ENCODE peak calls at places on chromosomes 3 and 15, in ten cellular contexts. One of them, this sample, is unnamed.

GRCh38 chr3:62100233-62100989 is 272.9 kb downstream of the FEZF2 start:
- DNase-seq in aorta: no peak
- DNase-seq in body of pancreas: no peak
- DNase-seq in dorsolateral prefrontal cortex: no peak
- DNase-seq in colonic mucosa: no peak
- DNase-seq in breast epithelium: no peak
- DNase-seq in sigmoid colon: no peak
- DNase-seq in fibroblast of lung: no peak
- DNase-seq in tibial nerve: no peak
- DNase-seq in HCT116: no peak
- DNase-seq in this sample: no peak

GRCh38 chr3:171212648-171213047 is 186.1 kb upstream of the SLC2A2 start:
- DNase-seq in aorta: no peak
- DNase-seq in HCT116: no peak
- DNase-seq in colonic mucosa: no peak
- DNase-seq in dorsolateral prefrontal cortex: no peak
- DNase-seq in breast epithelium: no peak
- DNase-seq in body of pancreas: no peak
- DNase-seq in tibial nerve: no peak
- DNase-seq in fibroblast of lung: no peak
- DNase-seq in sigmoid colon: no peak
- DNase-seq in this sample: no peak

GRCh38 chr15:41852736-41853135 is 14.1 kb downstream of the PLA2G4B start:
- DNase-seq in breast epithelium: no peak
- DNase-seq in HCT116: no peak
- DNase-seq in colonic mucosa: no peak
- DNase-seq in tibial nerve: no peak
- DNase-seq in body of pancreas: no peak
- DNase-seq in sigmoid colon: no peak
- DNase-seq in aorta: no peak
- DNase-seq in dorsolateral prefrontal cortex: no peak
- DNase-seq in fibroblast of lung: no peak
- DNase-seq in this sample: no peak

GRCh38 chr15:31828594-31828993 is 201.7 kb upstream of the CHRNA7 start:
- DNase-seq in fibroblast of lung: no peak
- DNase-seq in breast epithelium: no peak
- DNase-seq in body of pancreas: no peak
- DNase-seq in aorta: no peak
- DNase-seq in dorsolateral prefrontal cortex: no peak
- DNase-seq in tibial nerve: no peak
- DNase-seq in HCT116: no peak
- DNase-seq in sigmoid colon: no peak
- DNase-seq in colonic mucosa: no peak
- DNase-seq in this sample: no peak

GRCh38 chr15:65189102-65189740 is 4.1 kb upstream of the CLPX start:
- DNase-seq in HCT116: peak
- DNase-seq in body of pancreas: no peak
- DNase-seq in sigmoid colon: peak
- DNase-seq in dorsolateral prefrontal cortex: no peak
- DNase-seq in colonic mucosa: peak
- DNase-seq in fibroblast of lung: peak
- DNase-seq in breast epithelium: no peak
- DNase-seq in tibial nerve: peak
- DNase-seq in aorta: no peak
- DNase-seq in this sample: peak

GRCh38 chr3:112365035-112365434 is 32.1 kb downstream of the CD200 start:
- DNase-seq in colonic mucosa: no peak
- DNase-seq in tibial nerve: no peak
- DNase-seq in aorta: no peak
- DNase-seq in sigmoid colon: no peak
- DNase-seq in fibroblast of lung: peak
- DNase-seq in HCT116: no peak
- DNase-seq in body of pancreas: no peak
- DNase-seq in breast epithelium: no peak
- DNase-seq in dorsolateral prefrontal cortex: no peak
- DNase-seq in this sample: no peak

GRCh38 chr3:46031269-46031668 is 4.0 kb upstream of the XCR1 start:
- DNase-seq in dorsolateral prefrontal cortex: no peak
- DNase-seq in colonic mucosa: no peak
- DNase-seq in aorta: no peak
- DNase-seq in body of pancreas: no peak
- DNase-seq in tibial nerve: no peak
- DNase-seq in breast epithelium: no peak
- DNase-seq in fibroblast of lung: no peak
- DNase-seq in sigmoid colon: no peak
- DNase-seq in HCT116: no peak
- DNase-seq in this sample: no peak

GRCh38 chr3:193190387-193190786 is 50.6 kb upstream of the PLAAT1 start:
- DNase-seq in fibroblast of lung: peak
- DNase-seq in colonic mucosa: peak
- DNase-seq in HCT116: peak
- DNase-seq in aorta: no peak
- DNase-seq in breast epithelium: no peak
- DNase-seq in body of pancreas: peak
- DNase-seq in tibial nerve: peak
- DNase-seq in sigmoid colon: no peak
- DNase-seq in dorsolateral prefrontal cortex: no peak
- DNase-seq in this sample: no peak

GRCh38 chr15:65550681-65551098 is 20.4 kb downstream of the HACD3 start:
- DNase-seq in aorta: no peak
- DNase-seq in body of pancreas: no peak
- DNase-seq in tibial nerve: no peak
- DNase-seq in colonic mucosa: no peak
- DNase-seq in HCT116: no peak
- DNase-seq in fibroblast of lung: peak
- DNase-seq in breast epithelium: no peak
- DNase-seq in sigmoid colon: no peak
- DNase-seq in dorsolateral prefrontal cortex: no peak
- DNase-seq in this sample: no peak

GRCh38 chr3:124119056-124119721 is 127.3 kb upstream of the ROPN1 start:
- DNase-seq in fibroblast of lung: peak
- DNase-seq in HCT116: no peak
- DNase-seq in dorsolateral prefrontal cortex: no peak
- DNase-seq in breast epithelium: no peak
- DNase-seq in sigmoid colon: no peak
- DNase-seq in body of pancreas: peak
- DNase-seq in tibial nerve: no peak
- DNase-seq in colonic mucosa: no peak
- DNase-seq in aorta: peak
- DNase-seq in this sample: no peak

GRCh38 chr3:52299815-52300611 is 12.4 kb downstream of the GLYCTK start:
- DNase-seq in tibial nerve: no peak
- DNase-seq in HCT116: no peak
- DNase-seq in breast epithelium: no peak
- DNase-seq in body of pancreas: peak
- DNase-seq in dorsolateral prefrontal cortex: no peak
- DNase-seq in aorta: no peak
- DNase-seq in colonic mucosa: no peak
- DNase-seq in fibroblast of lung: peak
- DNase-seq in sigmoid colon: no peak
- DNase-seq in this sample: no peak

GRCh38 chr3:176954517-176954916 is 242.8 kb downstream of the TBL1XR1 start:
- DNase-seq in breast epithelium: no peak
- DNase-seq in dorsolateral prefrontal cortex: no peak
- DNase-seq in colonic mucosa: no peak
- DNase-seq in sigmoid colon: no peak
- DNase-seq in aorta: no peak
- DNase-seq in tibial nerve: no peak
- DNase-seq in fibroblast of lung: no peak
- DNase-seq in HCT116: no peak
- DNase-seq in body of pancreas: no peak
- DNase-seq in this sample: no peak

GRCh38 chr3:28328188-28329151 is 20.1 kb upstream of the ZCWPW2 start:
- DNase-seq in sigmoid colon: no peak
- DNase-seq in fibroblast of lung: peak
- DNase-seq in tibial nerve: no peak
- DNase-seq in dorsolateral prefrontal cortex: no peak
- DNase-seq in HCT116: no peak
- DNase-seq in body of pancreas: no peak
- DNase-seq in aorta: no peak
- DNase-seq in breast epithelium: no peak
- DNase-seq in colonic mucosa: no peak
- DNase-seq in this sample: peak

GRCh38 chr15:68356778-68357177 is 75.2 kb downstream of the ITGA11 start:
- DNase-seq in HCT116: no peak
- DNase-seq in colonic mucosa: no peak
- DNase-seq in body of pancreas: no peak
- DNase-seq in dorsolateral prefrontal cortex: no peak
- DNase-seq in breast epithelium: no peak
- DNase-seq in tibial nerve: no peak
- DNase-seq in sigmoid colon: no peak
- DNase-seq in fibroblast of lung: no peak
- DNase-seq in aorta: no peak
- DNase-seq in this sample: no peak

GRCh38 chr15:49082960-49083359 is 36.7 kb upstream of the SECISBP2L start:
- DNase-seq in dorsolateral prefrontal cortex: no peak
- DNase-seq in aorta: no peak
- DNase-seq in breast epithelium: no peak
- DNase-seq in sigmoid colon: no peak
- DNase-seq in colonic mucosa: no peak
- DNase-seq in fibroblast of lung: peak
- DNase-seq in HCT116: no peak
- DNase-seq in tibial nerve: no peak
- DNase-seq in body of pancreas: no peak
- DNase-seq in this sample: no peak

GRCh38 chr3:85691196-85691595 is 732.4 kb downstream of the CADM2 start:
- DNase-seq in breast epithelium: no peak
- DNase-seq in body of pancreas: no peak
- DNase-seq in fibroblast of lung: no peak
- DNase-seq in dorsolateral prefrontal cortex: no peak
- DNase-seq in HCT116: no peak
- DNase-seq in aorta: no peak
- DNase-seq in sigmoid colon: no peak
- DNase-seq in colonic mucosa: no peak
- DNase-seq in tibial nerve: no peak
- DNase-seq in this sample: no peak

GRCh38 chr3:177776656-177777055 is 579.4 kb upstream of the TBL1XR1 start:
- DNase-seq in breast epithelium: no peak
- DNase-seq in HCT116: no peak
- DNase-seq in sigmoid colon: no peak
- DNase-seq in fibroblast of lung: peak
- DNase-seq in body of pancreas: peak
- DNase-seq in aorta: no peak
- DNase-seq in colonic mucosa: no peak
- DNase-seq in dorsolateral prefrontal cortex: no peak
- DNase-seq in tibial nerve: peak
- DNase-seq in this sample: no peak

GRCh38 chr3:150068440-150069157 is 97.9 kb upstream of the PFN2 start:
- DNase-seq in tibial nerve: no peak
- DNase-seq in aorta: no peak
- DNase-seq in colonic mucosa: no peak
- DNase-seq in breast epithelium: no peak
- DNase-seq in body of pancreas: no peak
- DNase-seq in sigmoid colon: no peak
- DNase-seq in dorsolateral prefrontal cortex: no peak
- DNase-seq in fibroblast of lung: no peak
- DNase-seq in HCT116: no peak
- DNase-seq in this sample: no peak

DNA sequence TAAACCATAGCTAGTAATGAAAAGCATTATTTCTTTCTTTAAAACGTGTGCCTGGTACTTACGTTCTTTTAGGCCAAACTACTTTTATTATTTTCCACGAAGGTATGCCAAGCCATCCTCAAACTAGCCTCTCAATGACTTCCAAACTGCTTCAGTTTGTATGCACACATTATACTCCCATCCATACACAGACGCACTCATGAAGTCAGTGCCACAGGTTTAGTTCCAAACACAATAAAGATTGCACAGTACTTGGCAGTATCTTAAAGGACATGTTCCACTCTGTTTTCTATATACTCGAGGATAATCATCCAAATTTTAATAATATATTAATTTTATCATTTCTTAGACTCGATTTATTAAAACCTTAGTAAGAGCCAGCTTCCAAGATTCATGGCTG is 609.2 kb upstream of the ZNF385D start:
- DNase-seq in tibial nerve: no peak
- DNase-seq in sigmoid colon: no peak
- DNase-seq in aorta: no peak
- DNase-seq in breast epithelium: no peak
- DNase-seq in body of pancreas: no peak
- DNase-seq in fibroblast of lung: no peak
- DNase-seq in HCT116: no peak
- DNase-seq in dorsolateral prefrontal cortex: no peak
- DNase-seq in colonic mucosa: no peak
- DNase-seq in this sample: no peak
- H3K27ac ChIP-seq in tibial nerve: no peak
- H3K27ac ChIP-seq in sigmoid colon: no peak
- H3K27ac ChIP-seq in aorta: no peak
- H3K27ac ChIP-seq in breast epithelium: peak
- H3K27ac ChIP-seq in body of pancreas: no peak
- H3K27ac ChIP-seq in fibroblast of lung: no peak
- H3K27ac ChIP-seq in HCT116: no peak
- H3K27ac ChIP-seq in dorsolateral prefrontal cortex: no peak
- H3K27ac ChIP-seq in colonic mucosa: no peak
- H3K27ac ChIP-seq in this sample: no peak

GRCh38 chr3:191499307-191500125 is 38.6 kb downstream of the PYDC2 start:
- DNase-seq in aorta: no peak
- DNase-seq in tibial nerve: no peak
- DNase-seq in sigmoid colon: peak
- DNase-seq in colonic mucosa: peak
- DNase-seq in body of pancreas: peak
- DNase-seq in breast epithelium: no peak
- DNase-seq in dorsolateral prefrontal cortex: peak
- DNase-seq in HCT116: no peak
- DNase-seq in fibroblast of lung: peak
- DNase-seq in this sample: no peak
- H3K4me3 ChIP-seq in aorta: no peak
- H3K4me3 ChIP-seq in tibial nerve: peak
- H3K4me3 ChIP-seq in sigmoid colon: peak
- H3K4me3 ChIP-seq in colonic mucosa: no peak
- H3K4me3 ChIP-seq in body of pancreas: no peak
- H3K4me3 ChIP-seq in breast epithelium: peak
- H3K4me3 ChIP-seq in dorsolateral prefrontal cortex: peak
- H3K4me3 ChIP-seq in HCT116: no peak
- H3K4me3 ChIP-seq in fibroblast of lung: peak
- H3K4me3 ChIP-seq in this sample: no peak

DNA sequence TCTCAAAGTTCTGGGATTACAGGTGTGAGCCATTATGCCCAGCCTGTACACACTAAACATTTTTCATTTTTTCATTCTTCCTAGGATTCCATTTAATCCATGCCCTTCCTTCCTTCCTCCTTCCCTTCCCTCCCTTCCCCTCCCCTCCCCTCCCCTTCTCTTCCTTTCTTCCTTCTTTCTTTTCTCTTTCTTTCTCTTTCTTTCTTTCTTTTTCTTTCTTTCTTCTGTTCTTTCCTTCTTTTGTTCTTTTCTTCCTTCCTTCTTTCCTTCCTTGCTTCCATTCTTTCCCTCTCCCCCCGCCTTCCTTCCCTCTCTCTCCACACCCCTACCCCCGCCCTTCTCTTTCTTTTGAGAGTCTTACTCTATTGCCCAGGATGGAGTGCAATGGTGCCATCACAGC is 40.9 kb upstream of the ATP13A3 start:
- DNase-seq in HCT116: no peak
- DNase-seq in breast epithelium: no peak
- DNase-seq in colonic mucosa: no peak
- DNase-seq in body of pancreas: no peak
- DNase-seq in dorsolateral prefrontal cortex: no peak
- DNase-seq in tibial nerve: no peak
- DNase-seq in sigmoid colon: no peak
- DNase-seq in aorta: no peak
- DNase-seq in fibroblast of lung: no peak
- DNase-seq in this sample: no peak
- H3K27ac ChIP-seq in HCT116: no peak
- H3K27ac ChIP-seq in breast epithelium: no peak
- H3K27ac ChIP-seq in colonic mucosa: no peak
- H3K27ac ChIP-seq in body of pancreas: no peak
- H3K27ac ChIP-seq in dorsolateral prefrontal cortex: no peak
- H3K27ac ChIP-seq in tibial nerve: no peak
- H3K27ac ChIP-seq in sigmoid colon: no peak
- H3K27ac ChIP-seq in aorta: no peak
- H3K27ac ChIP-seq in fibroblast of lung: peak
- H3K27ac ChIP-seq in this sample: no peak

GRCh38 chr3:9715764-9716437 is 12.3 kb downstream of the CPNE9 start:
- DNase-seq in tibial nerve: peak
- DNase-seq in breast epithelium: peak
- DNase-seq in body of pancreas: peak
- DNase-seq in aorta: peak
- DNase-seq in HCT116: peak
- DNase-seq in dorsolateral prefrontal cortex: peak
- DNase-seq in fibroblast of lung: peak
- DNase-seq in colonic mucosa: peak
- DNase-seq in sigmoid colon: peak
- DNase-seq in this sample: peak
- H3K4me3 ChIP-seq in tibial nerve: no peak
- H3K4me3 ChIP-seq in breast epithelium: no peak
- H3K4me3 ChIP-seq in body of pancreas: no peak
- H3K4me3 ChIP-seq in aorta: no peak
- H3K4me3 ChIP-seq in HCT116: no peak
- H3K4me3 ChIP-seq in dorsolateral prefrontal cortex: no peak
- H3K4me3 ChIP-seq in fibroblast of lung: no peak
- H3K4me3 ChIP-seq in colonic mucosa: no peak
- H3K4me3 ChIP-seq in sigmoid colon: no peak
- H3K4me3 ChIP-seq in this sample: no peak

This sample was measured in CD8-positive, alpha-beta memory T cell.